ENCODE peak calls at places on chromosome 20, in eight cellular contexts. Q is body of pancreas, M is esophagus muscularis mucosa, A is heart left ventricle, S is sigmoid colon, I is IMR-90, X is right cardiac atrium, W is neural progenitor cell. V is an unnamed sample.

GRCh38 chr20:16387661-16388060 is 185.6 kb downstream of the KIF16B start:
- DNase-seq in Q (no peak), M (peak; percentile 84), A (no peak), S (no peak), I (no peak), X (no peak), W (no peak), V (no peak)

GRCh38 chr20:19212524-19213502 is at the start of gene SLC24A3:
- DNase-seq in Q (peak; percentile 62), M (no peak), A (peak; percentile 74), S (peak; percentile 93), I (no peak), X (peak; percentile 78), W (peak; percentile 91), V (peak; percentile 90)

GRCh38 chr20:29318871-29319461 is 1938.5 kb upstream of the DEFB115 start:
- DNase-seq in Q (no peak), M (peak; percentile 90), A (no peak), S (peak; percentile 60), I (no peak), X (no peak), W (no peak), V (no peak)

GRCh38 chr20:22833851-22834250 is 201.3 kb upstream of the SSTR4 start:
- DNase-seq in Q (no peak), M (peak; percentile 70), A (no peak), S (no peak), I (no peak), X (no peak), W (no peak), V (no peak)

GRCh38 chr20:22775671-22776139 is 191.3 kb upstream of the FOXA2 start:
- DNase-seq in Q (no peak), M (no peak), A (no peak), S (no peak), I (peak; percentile 65), X (no peak), W (no peak), V (no peak)

GRCh38 chr20:62832212-62832922 is 15.5 kb downstream of the COL9A3 start:
- DNase-seq in Q (peak; percentile 83), M (no peak), A (peak; percentile 38), S (peak; percentile 74), I (no peak), X (no peak), W (no peak), V (peak; percentile 74)

GRCh38 chr20:52192296-52193007 is 873 bp upstream of the ZFP64 start:
- DNase-seq in Q (peak; percentile 39), M (no peak), A (peak; percentile 63), S (no peak), I (no peak), X (no peak), W (peak; percentile 78), V (peak; percentile 57)

GRCh38 chr20:25532971-25533391 is 52.4 kb downstream of the NINL start:
- DNase-seq in Q (no peak), M (no peak), A (no peak), S (no peak), I (no peak), X (no peak), W (no peak), V (no peak)

GRCh38 chr20:50724851-50725721 is 6.3 kb upstream of the PARD6B start:
- DNase-seq in Q (peak; percentile 33), M (no peak), A (peak; percentile 93), S (peak; percentile 89), I (peak; percentile 96), X (peak; percentile 74), W (peak; percentile 72), V (no peak)

GRCh38 chr20:62143976-62144825 is 632 bp downstream of the SS18L1 start:
- DNase-seq in Q (peak; percentile 46), M (no peak), A (peak; percentile 73), S (peak; percentile 80), I (peak; percentile 60), X (peak; percentile 70), W (peak; percentile 74), V (peak; percentile 76)

GRCh38 chr20:47795214-47795667 is 10.0 kb upstream of the SULF2 start:
- DNase-seq in Q (peak; percentile 38), M (no peak), A (peak; percentile 82), S (no peak), I (no peak), X (peak; percentile 33), W (no peak), V (peak; percentile 38)

GRCh38 chr20:25338112-25339023 is 52.3 kb downstream of the ABHD12 start:
- DNase-seq in Q (peak; percentile 73), M (no peak), A (no peak), S (no peak), I (no peak), X (no peak), W (no peak), V (no peak)

GRCh38 chr20:24956001-24956761 is 7.1 kb downstream of the CST7 start:
- DNase-seq in Q (no peak), M (no peak), A (no peak), S (peak; percentile 41), I (no peak), X (no peak), W (no peak), V (peak; percentile 29)

GRCh38 chr20:46402236-46402886 is 4.1 kb downstream of the ELMO2 start:
- DNase-seq in Q (peak; percentile 13), M (no peak), A (no peak), S (no peak), I (peak; percentile 27), X (no peak), W (no peak), V (no peak)
- H3K4me1 ChIP-seq in Q (peaks cover 71% of the 10 kb centered on the region), M (peaks cover 80% of the 10 kb centered on the region), A (peaks cover 27% of the 10 kb centered on the region), S (peaks cover 58% of the 10 kb centered on the region), I (peaks cover 24% of the 10 kb centered on the region), X (peaks cover 18% of the 10 kb centered on the region), W (peaks cover 24% of the 10 kb centered on the region), V (peaks cover 84% of the 10 kb centered on the region)

GRCh38 chr20:37383229-37383989 is 37.5 kb downstream of the SRC start:
- DNase-seq in Q (peak; percentile 23), M (no peak), A (peak; percentile 28), S (peak; percentile 65), I (peak; percentile 18), X (no peak), W (no peak), V (no peak)
- H3K4me1 ChIP-seq in Q (peaks cover 36% of the 10 kb centered on the region), M (peaks cover 36% of the 10 kb centered on the region), A (no peaks in the 10 kb centered on the region), S (peaks cover 23% of the 10 kb centered on the region), I (peaks cover 18% of the 10 kb centered on the region), X (no peaks in the 10 kb centered on the region), W (no peaks in the 10 kb centered on the region), V (peaks cover 22% of the 10 kb centered on the region)

GRCh38 chr20:58693226-58694006 is 816 bp downstream of the NPEPL1 start:
- DNase-seq in Q (peak; percentile 31), M (no peak), A (no peak), S (peak; percentile 73), I (no peak), X (no peak), W (peak; percentile 66), V (no peak)
- H3K4me1 ChIP-seq in Q (peaks cover 16% of the 10 kb centered on the region), M (peaks cover 55% of the 10 kb centered on the region), A (peaks cover 7% of the 10 kb centered on the region), S (peaks cover 51% of the 10 kb centered on the region), I (peaks cover 19% of the 10 kb centered on the region), X (peaks cover 5% of the 10 kb centered on the region), W (peaks cover 6% of the 10 kb centered on the region), V (peaks cover 41% of the 10 kb centered on the region)

DNA sequence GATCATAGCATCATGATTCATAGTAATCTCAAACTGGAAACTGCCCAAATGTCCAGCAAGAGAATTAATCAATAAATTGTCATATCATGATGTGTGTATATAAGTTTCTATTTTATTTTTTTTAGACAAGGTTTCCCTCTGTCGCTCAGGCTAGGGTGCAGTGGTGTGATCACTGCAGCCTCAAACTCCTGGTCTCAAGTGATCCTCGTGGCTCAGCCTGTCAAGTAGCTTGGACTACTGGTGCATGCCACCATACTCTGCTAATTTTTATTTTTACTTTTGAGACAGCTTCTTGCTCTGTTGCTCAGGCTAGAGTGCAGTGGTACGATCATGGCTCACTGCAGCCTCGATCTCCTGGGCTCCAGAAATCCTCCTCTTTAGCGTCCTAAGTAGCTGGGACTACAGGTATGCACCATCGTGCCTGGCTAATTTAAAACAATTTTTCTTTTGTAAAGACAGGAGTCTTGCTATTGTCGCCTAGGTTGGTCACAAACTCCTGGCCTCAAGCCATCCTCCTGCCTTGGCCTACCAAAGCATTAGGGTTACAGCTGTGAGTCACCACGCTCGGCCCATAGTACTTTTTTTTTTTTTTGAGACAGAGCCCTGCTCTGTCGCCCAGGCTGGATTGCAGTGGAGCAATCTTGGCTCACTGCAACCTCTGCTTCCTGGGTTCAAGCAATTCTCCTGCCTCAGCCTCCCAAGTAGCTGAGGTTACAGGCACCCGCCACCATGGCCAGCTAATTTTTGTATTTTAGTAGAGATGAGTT is 8.7 kb upstream of the ATRN start:
- DNase-seq in Q (peak; percentile 58), M (peak; percentile 60), A (no peak), S (no peak), I (no peak), X (no peak), W (no peak), V (no peak)
- H3K4me1 ChIP-seq in Q (peaks cover 28% of the 10 kb centered on the region), M (no peaks in the 10 kb centered on the region), A (no peaks in the 10 kb centered on the region), S (no peaks in the 10 kb centered on the region), I (no peaks in the 10 kb centered on the region), X (no peaks in the 10 kb centered on the region), W (peaks cover 13% of the 10 kb centered on the region), V (no peaks in the 10 kb centered on the region)

GRCh38 chr20:38894091-38894847 is 31.9 kb upstream of the FAM83D start:
- DNase-seq in Q (peak; percentile 89), M (no peak), A (peak; percentile 51), S (no peak), I (no peak), X (peak; percentile 43), W (no peak), V (no peak)

GRCh38 chr20:38893485-38894090 is 32.6 kb upstream of the FAM83D start:
- DNase-seq in Q (peak; percentile 28), M (no peak), A (peak; percentile 59), S (no peak), I (peak; percentile 18), X (peak; percentile 49), W (peak; percentile 76), V (peak; percentile 75)

GRCh38 chr20:38890497-38890818 is 35.8 kb upstream of the FAM83D start:
- DNase-seq in Q (no peak), M (no peak), A (no peak), S (no peak), I (no peak), X (no peak), W (no peak), V (no peak)

GRCh38 chr20:38893056-38893455 is 33.2 kb upstream of the FAM83D start:
- DNase-seq in Q (no peak), M (no peak), A (no peak), S (no peak), I (no peak), X (no peak), W (peak; percentile 21), V (no peak)

GRCh38 chr20:38892091-38892981 is 33.9 kb upstream of the FAM83D start:
- DNase-seq in Q (no peak), M (no peak), A (no peak), S (no peak), I (no peak), X (no peak), W (no peak), V (no peak)
- H3K4me1 ChIP-seq in Q (peaks cover 16% of the 10 kb centered on the region), M (peaks cover 13% of the 10 kb centered on the region), A (no peaks in the 10 kb centered on the region), S (no peaks in the 10 kb centered on the region), I (no peaks in the 10 kb centered on the region), X (no peaks in the 10 kb centered on the region), W (no peaks in the 10 kb centered on the region), V (peaks cover 9% of the 10 kb centered on the region)

GRCh38 chr20:46558511-46558959 is 8.1 kb upstream of the OCSTAMP start:
- DNase-seq in Q (no peak), M (no peak), A (peak; percentile 46), S (no peak), I (peak; percentile 98), X (peak; percentile 49), W (peak; percentile 58), V (no peak)
- H3K4me1 ChIP-seq in Q (peaks cover 13% of the 10 kb centered on the region), M (peaks cover 15% of the 10 kb centered on the region), A (no peaks in the 10 kb centered on the region), S (peaks cover 6% of the 10 kb centered on the region), I (peaks cover 3% of the 10 kb centered on the region), X (peaks cover 3% of the 10 kb centered on the region), W (peaks cover 28% of the 10 kb centered on the region), V (peaks cover 7% of the 10 kb centered on the region)